ENCODE peak calls at places on chromosomes 5 and 9, in five cellular contexts. Z is mesenchymal stem cell, H is neuronal stem cell, S is H9, B is IMR-90. A is an unnamed sample.

GRCh38 chr5:88391116-88391515 is 122.5 kb upstream of the TMEM161B start:
- DNase-seq in Z (no peak), H (no peak), S (no peak), B (no peak), A (peak)

GRCh38 chr9:96448546-96449170 is 1.3 kb upstream of the HABP4 start:
- DNase-seq in Z (no peak), H (no peak), S (no peak), B (no peak), A (no peak)

GRCh38 chr5:106174903-106175302 is 1495.8 kb downstream of the EFNA5 start:
- DNase-seq in Z (no peak), H (no peak), S (no peak), B (no peak), A (no peak)

GRCh38 chr5:78972654-78973428 is 12.3 kb downstream of the ARSB start:
- DNase-seq in Z (peak), H (no peak), S (no peak), B (peak), A (no peak)

GRCh38 chr9:123399803-123400378 is 43.9 kb downstream of the CRB2 start:
- DNase-seq in Z (no peak), H (no peak), S (peak), B (no peak), A (peak)

GRCh38 chr9:110605586-110605985 is 26.0 kb upstream of the SVEP1 start:
- DNase-seq in Z (no peak), H (no peak), S (no peak), B (no peak), A (no peak)

GRCh38 chr5:177444106-177445051 is 2.2 kb upstream of the PRR7 start:
- DNase-seq in Z (no peak), H (no peak), S (no peak), B (no peak), A (no peak)

GRCh38 chr9:132543960-132544359 is 38.4 kb upstream of the BARHL1 start:
- DNase-seq in Z (no peak), H (no peak), S (peak), B (no peak), A (no peak)

DNA sequence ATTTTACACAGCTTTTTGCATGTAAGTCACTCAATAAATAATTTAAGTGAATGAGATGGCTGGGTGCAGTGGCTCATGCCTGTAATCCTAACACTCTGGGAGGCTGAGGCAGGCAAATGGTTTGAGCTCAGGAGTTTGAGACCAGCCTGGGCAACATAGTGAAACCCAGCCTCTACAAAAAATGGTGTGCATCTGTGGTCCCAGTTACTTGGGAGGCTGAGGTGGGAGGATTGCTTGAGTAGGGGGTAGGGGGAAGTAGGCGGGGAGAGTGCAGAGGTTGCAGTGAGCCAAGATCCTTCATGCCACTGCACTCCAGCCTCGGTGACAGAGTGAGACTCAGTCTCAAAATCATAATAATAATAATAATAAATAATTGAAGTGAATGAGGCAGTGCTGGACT is 10.2 kb downstream of the KLF9 start:
- DNase-seq in Z (no peak), H (no peak), S (no peak), B (no peak), A (no peak)
- H3K9ac ChIP-seq in Z (peak), H (no peak), S (no peak), B (no peak), A (no peak)

GRCh38 chr9:32928912-32929311 is 72.5 kb downstream of the APTX start:
- DNase-seq in Z (no peak), H (no peak), S (no peak), B (no peak), A (no peak)

GRCh38 chr9:32931129-32931528 is 70.3 kb downstream of the APTX start:
- DNase-seq in Z (no peak), H (no peak), S (no peak), B (no peak), A (no peak)

GRCh38 chr9:32926901-32927300 is 74.5 kb downstream of the APTX start:
- DNase-seq in Z (no peak), H (no peak), S (no peak), B (no peak), A (no peak)

GRCh38 chr9:32930486-32930885 is 70.9 kb downstream of the APTX start:
- DNase-seq in Z (no peak), H (no peak), S (no peak), B (no peak), A (no peak)

GRCh38 chr9:32928145-32928763 is 73.2 kb downstream of the APTX start:
- DNase-seq in Z (no peak), H (no peak), S (no peak), B (peak), A (no peak)
- H2BK120ac ChIP-seq in Z (no peak), H (no peak), S (no peak), B (no peak), A (no peak)

GRCh38 chr9:111902396-111903147 is 6.0 kb downstream of the UGCG start:
- DNase-seq in Z (peak), H (no peak), S (no peak), B (peak), A (no peak)

GRCh38 chr9:111900934-111901612 is 4.5 kb downstream of the UGCG start:
- DNase-seq in Z (no peak), H (no peak), S (no peak), B (no peak), A (no peak)

GRCh38 chr9:111898331-111899096 is 1.9 kb downstream of the UGCG start:
- DNase-seq in Z (no peak), H (no peak), S (no peak), B (no peak), A (no peak)

GRCh38 chr9:111897831-111898144 is 1.2 kb downstream of the UGCG start:
- DNase-seq in Z (no peak), H (no peak), S (no peak), B (no peak), A (no peak)

GRCh38 chr9:111900081-111900805 is 3.6 kb downstream of the UGCG start:
- DNase-seq in Z (no peak), H (no peak), S (no peak), B (no peak), A (no peak)
- H3K9ac ChIP-seq in Z (peak), H (no peak), S (no peak), B (peak), A (no peak)

DNA sequence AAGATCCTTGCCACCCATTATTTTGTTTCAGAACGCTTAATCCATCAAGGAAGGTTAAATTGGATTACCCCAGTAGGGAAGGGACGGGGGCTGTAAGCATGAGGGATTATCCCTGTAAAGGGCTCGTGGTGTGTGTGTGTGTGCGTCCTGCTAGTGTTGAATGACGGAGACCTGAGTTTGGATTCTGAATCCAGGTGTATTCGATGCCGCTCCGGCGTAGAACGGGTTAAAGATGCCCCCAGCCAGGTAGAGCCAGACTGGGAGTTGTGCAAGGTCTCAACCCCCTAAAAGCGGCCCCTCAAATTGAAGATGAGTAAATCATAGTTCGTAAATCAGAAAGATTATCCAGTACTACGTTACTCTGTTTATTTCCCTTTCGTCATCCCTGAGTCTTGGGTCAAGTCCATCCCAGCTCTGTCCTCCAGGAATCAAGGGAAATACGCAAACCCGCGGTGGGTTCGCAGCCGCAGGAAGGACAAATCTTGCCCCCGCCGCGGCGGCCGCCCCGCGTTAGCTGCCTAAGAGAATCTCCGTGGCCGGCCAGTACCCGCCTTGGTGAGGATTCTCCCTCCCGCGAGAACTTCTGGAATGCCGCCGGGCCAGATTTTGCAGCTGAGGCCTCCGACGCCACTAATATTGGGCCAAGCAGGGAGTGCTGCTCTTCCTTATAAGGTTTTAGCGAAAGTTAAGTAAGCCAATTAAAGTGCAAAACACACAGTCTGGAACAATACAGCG is 586 bp upstream of the MTAP start:
- DNase-seq in Z (peak), H (peak), S (peak), B (peak), A (peak)
- H2BK120ac ChIP-seq in Z (peak), H (no peak), S (peak), B (peak), A (no peak)

GRCh38 chr5:73754254-73754653 is 128.3 kb downstream of the ARHGEF28 start:
- DNase-seq in Z (no peak), H (no peak), S (no peak), B (no peak), A (no peak)

GRCh38 chr5:73759771-73760170 is 133.8 kb downstream of the ARHGEF28 start:
- DNase-seq in Z (peak), H (no peak), S (no peak), B (peak), A (no peak)

GRCh38 chr5:73757421-73757820 is 131.4 kb downstream of the ARHGEF28 start:
- DNase-seq in Z (no peak), H (no peak), S (no peak), B (no peak), A (no peak)
- H3K9ac ChIP-seq in Z (no peak), H (no peak), S (no peak), B (no peak), A (no peak)

DNA sequence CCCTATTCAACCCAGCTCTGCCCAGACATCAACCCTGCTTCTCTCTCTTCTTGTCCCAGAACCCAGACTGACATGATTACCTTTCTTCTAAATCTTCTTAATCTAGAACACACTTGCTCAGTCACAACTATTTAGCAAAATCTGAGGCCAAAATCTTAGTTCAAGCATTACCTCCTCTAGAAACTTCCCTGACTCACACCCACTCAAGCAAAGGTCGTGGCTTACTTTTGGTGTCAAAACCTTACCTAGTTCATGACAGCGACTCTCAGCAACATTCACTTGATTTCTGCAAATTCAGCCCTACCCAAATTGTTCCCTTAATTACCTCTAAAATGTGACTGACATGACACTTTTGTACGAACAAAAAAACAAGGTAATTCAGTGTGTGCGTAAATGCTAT is 130.2 kb downstream of the TLE1 start:
- DNase-seq in Z (no peak), H (no peak), S (no peak), B (no peak), A (no peak)
- H2BK120ac ChIP-seq in Z (peak), H (no peak), S (no peak), B (peak), A (no peak)

A was measured in mesendoderm.